ENCODE peak calls at places on chromosomes 16 and 17, in eight cellular contexts. M is A549, U is stomach, Z is H1, C is transverse colon, N is HepG2, P is SK-N-SH, K is K562. B is an unnamed sample.

GRCh38 chr17:7559307-7560171 is 989 bp downstream of the TNFSF13 start:
- DNase-seq in U (peak), Z (no peak), K (no peak), N (no peak), M (no peak), P (no peak), C (peak), B (no peak)

GRCh38 chr16:1533443-1533951 is at the start of gene TMEM204:
- DNase-seq in P (peak), Z (no peak), C (peak), K (no peak), N (no peak), M (no peak), U (peak), B (no peak)

GRCh38 chr16:24769806-24770205 is 40.4 kb downstream of the TNRC6A start:
- DNase-seq in N (no peak), Z (no peak), U (no peak), M (no peak), K (no peak), C (no peak), P (no peak), B (no peak)

GRCh38 chr17:4304417-4305027 is 40.7 kb upstream of the ANKFY1 start:
- DNase-seq in C (peak), Z (no peak), N (peak), P (peak), K (peak), M (peak), U (peak), B (no peak)

GRCh38 chr16:77564791-77565390 is 130.1 kb upstream of the ADAMTS18 start:
- DNase-seq in K (no peak), P (no peak), M (no peak), U (no peak), N (no peak), C (no peak), Z (no peak), B (no peak)

GRCh38 chr16:24852281-24852721 is 6.5 kb downstream of the SLC5A11 start:
- DNase-seq in Z (no peak), U (no peak), P (no peak), N (no peak), M (no peak), C (no peak), K (no peak), B (no peak)

GRCh38 chr17:876272-876671 is 94.1 kb downstream of the MRM3 start:
- DNase-seq in Z (no peak), K (no peak), U (no peak), P (no peak), M (no peak), N (no peak), C (no peak), B (no peak)

GRCh38 chr17:17591408-17592265 is at the start of gene PEMT:
- DNase-seq in C (peak), Z (peak), M (peak), K (peak), U (peak), P (peak), N (peak), B (peak)

GRCh38 chr17:29613371-29613837 is 9.3 kb downstream of the CORO6 start:
- DNase-seq in K (no peak), P (peak), C (peak), U (peak), Z (no peak), N (peak), M (no peak), B (peak)

GRCh38 chr16:3065742-3066439 is 451 bp downstream of the IL32 start:
- DNase-seq in N (no peak), K (no peak), Z (no peak), C (no peak), M (no peak), P (no peak), U (no peak), B (no peak)

GRCh38 chr16:3063617-3064389 is 1.6 kb upstream of the IL32 start:
- DNase-seq in P (no peak), U (no peak), K (no peak), N (no peak), M (no peak), Z (no peak), C (no peak), B (no peak)

GRCh38 chr16:3062553-3062952 is 2.9 kb upstream of the IL32 start:
- DNase-seq in Z (no peak), N (no peak), U (no peak), P (no peak), K (no peak), M (no peak), C (no peak), B (no peak)

GRCh38 chr16:3066440-3066748 is 954 bp downstream of the IL32 start:
- DNase-seq in C (no peak), K (no peak), Z (no peak), N (no peak), M (no peak), P (no peak), U (no peak), B (no peak)

GRCh38 chr16:3065069-3065741 is at the start of gene IL32:
- DNase-seq in U (peak), Z (no peak), N (peak), K (no peak), M (peak), P (no peak), C (peak), B (no peak)
- TF ChIP-seq EP300 in U (no peak), Z (no peak), N (peak), K (no peak), M (no peak), P (no peak), C (no peak), B (no peak)

GRCh38 chr17:44920565-44920940 is 5.3 kb upstream of the GFAP start:
- DNase-seq in M (no peak), C (peak), U (no peak), N (no peak), K (no peak), P (no peak), Z (no peak), B (peak)

GRCh38 chr17:44922746-44923470 is 7.6 kb upstream of the GFAP start:
- DNase-seq in U (no peak), K (no peak), Z (no peak), N (no peak), M (no peak), C (peak), P (peak), B (no peak)

GRCh38 chr17:44919885-44920564 is 4.7 kb upstream of the GFAP start:
- DNase-seq in Z (peak), C (peak), N (peak), K (peak), M (peak), P (peak), U (peak), B (peak)

GRCh38 chr17:44922136-44922535 is 6.8 kb upstream of the GFAP start:
- DNase-seq in C (peak), K (no peak), Z (no peak), U (no peak), P (no peak), M (no peak), N (no peak), B (no peak)

DNA sequence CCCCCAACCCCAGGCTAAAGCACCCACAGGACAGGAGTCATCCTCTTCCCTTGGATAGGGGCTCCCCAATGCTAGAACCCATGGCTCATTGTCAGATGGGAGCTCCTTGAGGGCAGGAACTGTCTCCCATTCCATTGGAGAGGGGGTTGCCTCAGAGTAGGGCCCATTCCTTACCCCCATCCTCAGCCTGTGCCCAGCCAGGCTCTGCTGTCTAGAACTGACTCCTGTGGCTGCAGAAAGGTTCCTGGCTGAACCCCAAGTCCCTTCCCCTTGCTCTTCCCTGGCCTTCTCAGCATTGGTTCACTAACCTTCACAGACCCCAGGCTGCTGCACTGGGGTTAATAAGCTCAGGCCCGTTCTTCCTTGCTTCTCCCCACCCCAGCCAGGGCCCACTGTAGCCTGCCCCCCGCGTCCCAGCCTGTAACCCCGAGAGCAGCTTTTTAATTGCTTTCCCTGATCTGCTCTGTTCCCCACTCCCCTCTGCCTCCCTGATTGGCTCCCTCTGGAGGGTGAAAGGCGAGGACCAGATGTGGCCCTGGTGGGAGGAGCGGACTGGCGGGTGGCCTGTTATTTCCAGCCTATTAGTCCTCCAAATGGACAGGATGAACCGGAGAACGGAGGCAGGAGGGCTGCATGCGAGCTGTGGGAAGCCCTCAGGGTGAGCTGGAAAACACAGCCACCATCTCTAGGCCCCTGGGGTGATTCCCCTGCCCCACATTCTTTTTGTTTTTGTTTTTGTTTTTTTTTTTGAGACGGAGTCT is 6.0 kb upstream of the GFAP start:
- DNase-seq in Z (no peak), M (no peak), N (no peak), U (no peak), K (peak), C (no peak), P (peak), B (no peak)
- TF ChIP-seq CTCF in Z (peak), M (no peak), N (peak), U (no peak), K (no peak), C (no peak), P (no peak), B (no peak)

GRCh38 chr16:23499801-23500200 is 10.5 kb downstream of the GGA2 start:
- DNase-seq in M (no peak), U (no peak), N (no peak), Z (no peak), K (no peak), C (no peak), P (no peak), B (no peak)
- H3K27ac ChIP-seq in M (no peak), U (peak), N (no peak), Z (no peak), K (no peak), C (peak), P (no peak), B (peak)

GRCh38 chr16:23509763-23510153 is 536 bp downstream of the GGA2 start:
- DNase-seq in M (no peak), P (no peak), K (peak), Z (no peak), N (no peak), U (no peak), C (no peak), B (no peak)
- TF ChIP-seq EP300 in M (no peak), P (no peak), K (no peak), Z (no peak), N (no peak), U (no peak), C (no peak), B (no peak)

GRCh38 chr17:6430769-6431168 is 4.2 kb downstream of the AIPL1 start:
- DNase-seq in M (no peak), C (no peak), K (no peak), U (no peak), Z (no peak), N (no peak), P (no peak), B (no peak)
- TF ChIP-seq CTCF in M (no peak), C (no peak), K (peak), U (peak), Z (no peak), N (no peak), P (peak), B (no peak)